ENCODE peak calls at places on chromosomes 13 and 19, in five cellular contexts. K is GDM1; W is central memory CD4-positive, alpha-beta T cell; F is NCI-H1436; Z is WTC11. L is an unnamed sample.

GRCh38 chr19:17751103-17751911 is at the start of gene FCHO1:
- DNase-seq in Z (no peak), K (no peak), W (peak), F (peak), L (peak)

GRCh38 chr13:70107125-70107497 is 515 bp upstream of the ATXN8OS start:
- DNase-seq in F (no peak), K (no peak), Z (no peak), W (no peak), L (no peak)

GRCh38 chr19:12784394-12784870 is 6.9 kb upstream of the JUNB start:
- DNase-seq in F (no peak), K (no peak), Z (no peak), W (peak), L (no peak)

GRCh38 chr19:676007-676342 is 217 bp upstream of the FSTL3 start:
- DNase-seq in K (no peak), Z (no peak), W (no peak), F (no peak), L (no peak)

GRCh38 chr19:13723206-13723605 is 41.1 kb upstream of the MRI1 start:
- DNase-seq in W (no peak), K (no peak), F (no peak), Z (no peak), L (no peak)

GRCh38 chr13:20825476-20825875 is 51.7 kb upstream of the EEF1AKMT1 start:
- DNase-seq in F (no peak), K (no peak), Z (no peak), W (no peak), L (no peak)

GRCh38 chr19:16371540-16371986 is 46.9 kb downstream of the KLF2 start:
- DNase-seq in F (no peak), Z (no peak), W (peak), K (no peak), L (peak)

GRCh38 chr13:108962652-108963051 is 333.2 kb downstream of the MYO16 start:
- DNase-seq in F (no peak), Z (no peak), K (no peak), W (no peak), L (no peak)

GRCh38 chr13:102948006-102948405 is 102.2 kb downstream of the ERCC5 start:
- DNase-seq in K (no peak), F (no peak), Z (no peak), W (no peak), L (no peak)

GRCh38 chr13:31793246-31793645 is 53.9 kb downstream of the RXFP2 start:
- DNase-seq in W (no peak), F (no peak), K (no peak), Z (no peak), L (no peak)

GRCh38 chr13:85825454-85825853 is 26.2 kb upstream of the SLITRK6 start:
- DNase-seq in Z (no peak), K (no peak), W (no peak), F (no peak), L (no peak)

GRCh38 chr13:70623260-70623659 is 515.0 kb upstream of the KLHL1 start:
- DNase-seq in K (no peak), W (no peak), Z (no peak), F (no peak), L (no peak)

GRCh38 chr19:52007436-52007804 is 591 bp downstream of the ZNF615 start:
- DNase-seq in W (no peak), Z (peak), K (no peak), F (no peak), L (no peak)

GRCh38 chr13:59445812-59446211 is 717.9 kb downstream of the DIAPH3 start:
- DNase-seq in W (no peak), Z (no peak), K (no peak), F (no peak), L (no peak)

GRCh38 chr13:28849441-28849840 is 29.3 kb downstream of the MTUS2 start:
- DNase-seq in W (no peak), F (no peak), K (no peak), Z (no peak), L (no peak)

GRCh38 chr13:78993792-78994191 is 334.8 kb upstream of the OBI1 start:
- DNase-seq in W (no peak), F (peak), Z (no peak), K (no peak), L (no peak)

GRCh38 chr19:35784401-35785086 is 9.2 kb downstream of the ARHGAP33 start:
- DNase-seq in K (no peak), F (no peak), Z (peak), W (no peak), L (no peak)

GRCh38 chr13:41284512-41285288 is 21.3 kb upstream of the MTRF1 start:
- DNase-seq in Z (no peak), K (no peak), W (no peak), F (no peak), L (no peak)

GRCh38 chr13:37492061-37492460 is 106.5 kb downstream of the POSTN start:
- DNase-seq in F (no peak), K (no peak), Z (no peak), W (no peak), L (no peak)

GRCh38 chr13:97125810-97126738 is 96.1 kb upstream of the MBNL2 start:
- DNase-seq in K (no peak), Z (no peak), F (peak), W (no peak), L (peak)

GRCh38 chr19:33443638-33444195 is 70.2 kb downstream of the CEBPG start:
- DNase-seq in Z (no peak), F (no peak), W (no peak), K (no peak), L (no peak)

GRCh38 chr13:37681295-37682032 is 82.9 kb upstream of the POSTN start:
- DNase-seq in W (no peak), Z (no peak), F (no peak), K (no peak), L (no peak)

GRCh38 chr19:7267792-7268736 is 26.1 kb downstream of the INSR start:
- DNase-seq in Z (no peak), W (no peak), F (no peak), K (no peak), L (no peak)

GRCh38 chr19:13794388-13794751 is 873 bp upstream of the ZSWIM4 start:
- DNase-seq in Z (no peak), W (peak), K (no peak), F (no peak), L (no peak)

L was measured in GM10248.